ENCODE peak calls at places on chromosome 20, in four cellular contexts. O is endothelial cell of umbilical vein, X is K562, W is WTC11. G is an unnamed sample.

GRCh38 chr20:32980131-32980941 is 23.9 kb downstream of the SUN5 start:
- DNase-seq in W (no peak), X (no peak), O (no peak), G (no peak)

GRCh38 chr20:15842872-15843271 is 730.4 kb downstream of the KIF16B start:
- DNase-seq in O (no peak), X (no peak), W (no peak), G (no peak)

GRCh38 chr20:41242807-41243206 is 74.7 kb downstream of the ZHX3 start:
- DNase-seq in W (no peak), O (no peak), X (no peak), G (no peak)

GRCh38 chr20:25453035-25453810 is 45.8 kb downstream of the GINS1 start:
- DNase-seq in X (no peak), W (no peak), O (peak; percentile 5), G (no peak)

GRCh38 chr20:50855498-50856474 is 60.9 kb downstream of the BCAS4 start:
- DNase-seq in W (peak; percentile 42), O (no peak), X (no peak), G (no peak)

GRCh38 chr20:443223-443793 is 19.0 kb downstream of the TBC1D20 start:
- DNase-seq in W (no peak), X (no peak), O (no peak), G (no peak)

GRCh38 chr20:35001596-35002362 is 46.1 kb downstream of the MYH7B start:
- DNase-seq in X (no peak), O (no peak), W (peak; percentile 66), G (no peak)

GRCh38 chr20:54514020-54514607 is 38.7 kb downstream of the DOK5 start:
- DNase-seq in O (no peak), W (no peak), X (no peak), G (no peak)

DNA sequence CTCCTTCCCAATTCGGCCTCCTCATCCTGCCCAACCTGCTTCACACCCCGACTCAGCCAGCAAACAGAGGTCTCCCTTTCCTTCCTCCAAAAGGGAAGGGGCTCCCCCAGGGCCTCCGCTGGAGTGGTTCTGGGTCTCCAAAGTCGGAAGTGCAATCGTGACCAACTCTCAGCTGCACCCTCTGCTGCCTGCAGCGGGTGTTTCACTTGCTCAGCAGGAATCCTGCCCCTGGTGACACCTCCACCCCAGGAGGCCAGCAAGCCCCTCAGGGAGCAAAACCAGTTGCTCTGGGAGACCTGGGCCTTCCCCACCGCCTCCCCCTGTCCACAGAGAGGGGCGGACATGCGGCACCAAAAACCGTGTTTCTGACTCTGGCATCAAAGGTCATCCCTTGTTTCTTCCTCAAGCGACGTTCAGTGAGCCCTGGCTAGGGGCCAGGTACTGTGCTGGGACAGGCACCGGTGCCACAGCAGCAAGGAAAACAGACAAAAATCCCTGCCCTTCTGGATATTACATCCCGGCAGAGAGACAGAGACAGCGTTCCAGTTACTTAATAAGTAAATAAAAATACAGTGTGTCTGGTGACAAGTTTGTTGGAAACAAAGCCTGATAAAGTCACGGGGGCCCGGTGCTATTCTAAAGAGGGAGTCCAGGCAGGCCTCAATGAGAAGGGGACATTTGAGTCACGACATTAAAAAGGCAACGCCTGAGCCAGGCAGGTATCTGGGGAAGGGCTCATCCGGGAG is 219.0 kb downstream of the BMP7 start:
- DNase-seq in O (no peak), W (no peak), X (peak; percentile 14), G (no peak)
- TF ChIP-seq CTCF in O (no peak), W (no peak), X (peak; percentile 81), G (peak; percentile 37)

GRCh38 chr20:21082584-21082983 is 23.6 kb downstream of the LINC00237 start:
- DNase-seq in X (no peak), W (no peak), O (no peak), G (no peak)
- TF ChIP-seq MAX in X (no peak), W (no peak), O (no peak), G (no peak)

GRCh38 chr20:9672976-9673375 is 158.6 kb downstream of the LAMP5 start:
- DNase-seq in W (no peak), O (no peak), X (no peak), G (no peak)
- TF ChIP-seq CTCF in W (no peak), O (no peak), X (no peak), G (no peak)

DNA sequence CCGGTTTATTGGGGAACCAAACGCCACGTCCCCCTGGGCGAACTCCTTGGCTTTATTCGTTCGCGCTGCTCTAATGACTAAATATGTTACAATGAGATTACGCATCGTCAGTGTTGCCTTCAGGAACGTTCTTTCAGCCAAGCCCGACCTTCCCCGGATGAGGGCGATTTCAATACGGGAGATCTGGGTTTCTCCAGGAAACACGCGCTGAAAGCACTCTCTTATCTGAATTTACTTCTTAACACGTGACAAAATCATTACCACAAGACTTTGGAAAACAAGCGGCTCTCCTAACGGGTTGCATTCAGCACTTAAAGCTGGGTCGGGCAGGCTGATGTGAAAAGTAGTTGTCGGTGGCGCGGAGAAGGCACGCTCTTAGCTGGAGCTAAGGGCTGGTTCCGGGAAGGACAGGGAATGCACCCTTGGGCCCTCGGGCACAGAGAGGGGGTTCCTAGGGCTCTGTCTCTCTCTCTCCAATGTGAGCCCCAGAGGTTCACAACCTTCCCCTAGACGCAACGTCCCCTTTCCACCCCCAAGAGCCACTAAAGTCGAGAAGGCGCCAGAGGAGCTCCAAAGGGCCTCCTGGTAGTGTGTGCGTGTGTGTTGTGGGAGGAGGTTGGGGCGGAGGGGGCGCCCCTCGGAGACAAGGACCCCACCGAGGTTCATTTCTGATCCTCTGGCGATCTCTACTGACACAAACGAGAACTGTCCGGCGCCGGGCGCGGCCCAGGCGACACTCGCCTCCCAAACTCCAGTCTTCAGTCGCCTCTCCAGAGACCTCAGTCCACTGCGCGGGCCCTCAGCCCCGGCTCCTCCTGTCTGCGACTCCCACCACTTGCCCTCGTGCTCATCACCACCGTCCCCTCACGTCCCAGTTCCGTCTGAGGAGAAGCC is 7.1 kb upstream of the NKX2-2 start:
- DNase-seq in O (no peak), X (no peak), W (peak; percentile 70), G (no peak)
- TF ChIP-seq MAX in O (no peak), X (no peak), W (no peak), G (no peak)

GRCh38 chr20:58650181-58650775 is 805 bp upstream of the STX16 start:
- DNase-seq in W (no peak), O (no peak), X (peak; percentile 29), G (no peak)
- TF ChIP-seq CTCF in W (no peak), O (no peak), X (no peak), G (no peak)

DNA sequence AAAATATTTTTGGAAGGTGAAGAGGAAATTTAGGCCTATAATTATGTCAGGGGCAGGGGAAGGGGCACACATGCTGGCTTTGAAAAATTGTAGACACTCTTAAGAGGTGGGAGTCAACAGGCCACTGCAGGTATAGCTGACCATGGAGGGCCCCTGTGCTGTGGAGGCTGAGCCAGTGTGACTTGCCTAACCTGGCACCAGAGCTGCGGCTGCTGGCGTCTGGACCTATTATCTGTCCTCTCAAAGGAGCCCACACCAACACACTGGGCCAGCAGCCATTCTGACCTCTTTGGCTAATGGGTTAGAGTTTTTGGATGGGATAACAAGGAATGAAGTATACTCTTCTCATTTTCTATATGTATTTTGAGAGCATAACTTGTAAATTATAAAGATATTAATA is 4.5 kb downstream of the GID8 start:
- DNase-seq in O (no peak), W (no peak), X (no peak), G (no peak)
- TF ChIP-seq MAX in O (no peak), W (no peak), X (no peak), G (no peak)

GRCh38 chr20:20369353-20370086 is 1.6 kb downstream of the INSM1 start:
- DNase-seq in X (no peak), W (peak; percentile 66), O (no peak), G (no peak)
- TF ChIP-seq CTCF in X (no peak), W (no peak), O (no peak), G (no peak)

GRCh38 chr20:44792794-44793193 is 17.6 kb downstream of the RIMS4 start:
- DNase-seq in W (no peak), O (no peak), X (no peak), G (no peak)
- TF ChIP-seq MAX in W (no peak), O (no peak), X (no peak), G (no peak)

GRCh38 chr20:36745234-36745926 is 510 bp downstream of the NDRG3 start:
- DNase-seq in O (peak; percentile 26), X (no peak), W (no peak), G (no peak)
- TF ChIP-seq CTCF in O (peak; percentile 15), X (no peak), W (no peak), G (no peak)

GRCh38 chr20:59017493-59018231 is 1.6 kb upstream of the TUBB1 start:
- DNase-seq in W (no peak), O (no peak), X (no peak), G (no peak)

GRCh38 chr20:59015812-59016711 is 3.2 kb upstream of the TUBB1 start:
- DNase-seq in W (no peak), X (no peak), O (no peak), G (no peak)

GRCh38 chr20:59015411-59015810 is 3.8 kb upstream of the TUBB1 start:
- DNase-seq in W (no peak), X (no peak), O (no peak), G (no peak)

GRCh38 chr20:59018817-59019216 is 412 bp upstream of the TUBB1 start:
- DNase-seq in X (no peak), O (no peak), W (no peak), G (no peak)

DNA sequence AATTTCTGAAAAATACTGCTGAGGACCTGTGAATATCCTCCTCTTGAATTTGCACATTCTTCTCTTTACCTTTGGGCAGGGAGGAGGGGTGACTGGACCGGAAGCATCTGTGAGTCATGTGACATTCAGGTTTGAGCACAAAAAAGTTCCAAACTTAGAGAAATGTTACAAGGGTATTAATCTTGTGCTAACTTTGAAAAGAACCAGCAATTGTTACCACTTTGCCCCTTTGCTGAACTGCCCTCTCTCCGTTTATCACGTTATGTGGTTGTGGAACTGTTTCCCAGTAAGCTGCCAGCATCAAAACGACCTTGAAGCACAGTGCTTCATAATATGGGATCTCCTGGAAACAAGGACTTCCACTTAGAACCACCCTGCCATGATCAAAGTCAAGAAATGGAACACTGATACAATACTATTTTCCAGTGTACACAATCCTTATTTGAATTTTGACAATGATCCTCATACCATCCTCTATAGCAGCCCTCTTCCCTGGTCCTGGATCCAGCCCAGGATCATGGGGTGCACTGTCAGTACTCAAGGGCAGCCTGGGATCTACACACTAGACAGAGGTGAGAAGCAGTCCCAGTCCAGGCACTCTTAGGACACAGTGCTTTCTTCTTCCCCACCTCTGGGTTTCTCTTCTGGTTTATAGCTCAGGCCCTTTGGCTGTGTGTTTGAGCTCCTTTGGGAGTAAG is 2.3 kb upstream of the TUBB1 start:
- DNase-seq in W (no peak), O (peak; percentile 37), X (no peak), G (no peak)
- TF ChIP-seq MAX in W (no peak), O (no peak), X (no peak), G (no peak)